ENCODE peak calls at places on chromosome 14, in eight cellular contexts. S is H9; O is EL; F is uterus; I is activated CD4-positive, alpha-beta T cell treated with anti-CD3 and anti-CD28 coated beads, Interleukin-2, amount 50 U/mL, for 4 hours; M is NCI-H345; C is stimulated activated CD8-positive, alpha-beta memory T cell treated with anti-CD3 and anti-CD28 coated beads, Interleukin-2, amount 100 ng/mL, for 1 hour; B is T-helper 1 cell. U is an unnamed sample.

GRCh38 chr14:100410056-100410565 is 87.0 kb downstream of the SLC25A47 start:
- DNase-seq in S (peak; percentile 61), O (no peak), F (no peak), I (no peak), M (no peak), C (no peak), B (no peak), U (no peak)

GRCh38 chr14:24064091-24064795 is 7.1 kb upstream of the CPNE6 start:
- DNase-seq in S (no peak), O (no peak), F (no peak), I (no peak), M (no peak), C (no peak), B (no peak), U (no peak)

GRCh38 chr14:80164991-80165390 is 46.3 kb downstream of the DIO2 start:
- DNase-seq in S (no peak), O (peak; percentile 82), F (no peak), I (no peak), M (no peak), C (no peak), B (no peak), U (peak; percentile 67)

GRCh38 chr14:104972301-104973211 is 5.6 kb downstream of the AHNAK2 start:
- DNase-seq in S (no peak), O (peak; percentile 48), F (peak; percentile 77), I (no peak), M (peak; percentile 80), C (no peak), B (no peak), U (peak; percentile 87)

GRCh38 chr14:97838986-97839385 is 1041.8 kb downstream of the VRK1 start:
- DNase-seq in S (no peak), O (no peak), F (no peak), I (no peak), M (peak; percentile 80), C (no peak), B (no peak), U (no peak)

GRCh38 chr14:55915464-55915863 is 202.7 kb upstream of the PELI2 start:
- DNase-seq in S (no peak), O (no peak), F (no peak), I (no peak), M (no peak), C (no peak), B (no peak), U (no peak)

GRCh38 chr14:59343585-59343984 is 121.6 kb downstream of the GPR135 start:
- DNase-seq in S (no peak), O (no peak), F (no peak), I (no peak), M (peak; percentile 11), C (no peak), B (no peak), U (no peak)

GRCh38 chr14:21300892-21301291 is 21.0 kb downstream of the RPGRIP1 start:
- DNase-seq in S (peak; percentile 66), O (no peak), F (no peak), I (no peak), M (no peak), C (no peak), B (peak; percentile 12), U (peak; percentile 13)

GRCh38 chr14:41570415-41571155 is 36.1 kb upstream of the LRFN5 start:
- DNase-seq in S (no peak), O (no peak), F (no peak), I (no peak), M (peak; percentile 83), C (no peak), B (no peak), U (no peak)

GRCh38 chr14:55237999-55238680 is 33.1 kb upstream of the FBXO34 start:
- DNase-seq in S (no peak), O (no peak), F (no peak), I (no peak), M (no peak), C (no peak), B (no peak), U (no peak)

GRCh38 chr14:68473794-68474193 is 319.1 kb downstream of the ZFP36L1 start:
- DNase-seq in S (no peak), O (no peak), F (no peak), I (no peak), M (no peak), C (no peak), B (no peak), U (no peak)

GRCh38 chr14:80212025-80212402 is 710 bp upstream of the DIO2 start:
- DNase-seq in S (no peak), O (peak; percentile 80), F (no peak), I (no peak), M (peak; percentile 15), C (no peak), B (no peak), U (peak; percentile 76)

GRCh38 chr14:33948143-33948962 is 2.5 kb downstream of the EGLN3 start:
- DNase-seq in S (no peak), O (no peak), F (no peak), I (no peak), M (no peak), C (no peak), B (no peak), U (no peak)

GRCh38 chr14:22391908-22392307 is 197.1 kb downstream of the DAD1 start:
- DNase-seq in S (peak; percentile 69), O (peak; percentile 55), F (peak; percentile 49), I (no peak), M (no peak), C (no peak), B (no peak), U (peak; percentile 71)

GRCh38 chr14:104992501-104992900 is 6.9 kb downstream of the CLBA1 start:
- DNase-seq in S (no peak), O (no peak), F (no peak), I (no peak), M (no peak), C (no peak), B (no peak), U (no peak)

GRCh38 chr14:32397871-32398640 is 69.0 kb downstream of the AKAP6 start:
- DNase-seq in S (no peak), O (peak; percentile 44), F (no peak), I (no peak), M (no peak), C (no peak), B (no peak), U (peak; percentile 72)

GRCh38 chr14:64878775-64879634 is 702 bp downstream of the SPTB start:
- DNase-seq in S (peak; percentile 40), O (peak; percentile 6), F (no peak), I (no peak), M (peak; percentile 52), C (no peak), B (peak; percentile 2), U (peak; percentile 5)